ENCODE peak calls at places on chromosomes 12 and 14, in nine cellular contexts. One of them, this sample, is unnamed.

GRCh38 chr14:100543471-100544455 is 43.5 kb downstream of the BEGAIN start:
- DNase-seq in foreskin fibroblast: no peak
- DNase-seq in H9: no peak
- DNase-seq in lower leg skin: no peak
- DNase-seq in HFF-Myc: no peak
- DNase-seq in hepatocyte: no peak
- DNase-seq in lung: no peak
- DNase-seq in GM10248: no peak
- DNase-seq in K562: no peak
- DNase-seq in this sample: no peak

GRCh38 chr12:85626031-85626781 is 210.0 kb downstream of the RASSF9 start:
- DNase-seq in lung: no peak
- DNase-seq in H9: no peak
- DNase-seq in hepatocyte: no peak
- DNase-seq in GM10248: no peak
- DNase-seq in lower leg skin: no peak
- DNase-seq in K562: no peak
- DNase-seq in foreskin fibroblast: peak
- DNase-seq in HFF-Myc: peak
- DNase-seq in this sample: no peak

GRCh38 chr14:101040538-101041442 is 137.3 kb upstream of the RTL1 start:
- DNase-seq in lung: no peak
- DNase-seq in hepatocyte: peak
- DNase-seq in foreskin fibroblast: no peak
- DNase-seq in K562: no peak
- DNase-seq in GM10248: no peak
- DNase-seq in HFF-Myc: no peak
- DNase-seq in H9: no peak
- DNase-seq in lower leg skin: no peak
- DNase-seq in this sample: no peak

GRCh38 chr12:49920241-49920914 is 16.7 kb upstream of the FAIM2 start:
- DNase-seq in GM10248: no peak
- DNase-seq in H9: peak
- DNase-seq in K562: no peak
- DNase-seq in foreskin fibroblast: peak
- DNase-seq in HFF-Myc: no peak
- DNase-seq in lung: no peak
- DNase-seq in hepatocyte: no peak
- DNase-seq in lower leg skin: no peak
- DNase-seq in this sample: no peak

GRCh38 chr14:50173891-50174290 is 57.5 kb downstream of the SOS2 start:
- DNase-seq in GM10248: no peak
- DNase-seq in hepatocyte: no peak
- DNase-seq in H9: no peak
- DNase-seq in lower leg skin: no peak
- DNase-seq in K562: no peak
- DNase-seq in HFF-Myc: no peak
- DNase-seq in lung: no peak
- DNase-seq in foreskin fibroblast: peak
- DNase-seq in this sample: no peak

GRCh38 chr12:11771895-11772502 is 122.5 kb downstream of the ETV6 start:
- DNase-seq in lung: no peak
- DNase-seq in lower leg skin: no peak
- DNase-seq in hepatocyte: no peak
- DNase-seq in GM10248: no peak
- DNase-seq in K562: no peak
- DNase-seq in H9: no peak
- DNase-seq in foreskin fibroblast: no peak
- DNase-seq in HFF-Myc: no peak
- DNase-seq in this sample: no peak

GRCh38 chr12:53051058-53051880 is 1.4 kb downstream of the TNS2 start:
- DNase-seq in lung: peak
- DNase-seq in foreskin fibroblast: peak
- DNase-seq in K562: no peak
- DNase-seq in H9: no peak
- DNase-seq in GM10248: no peak
- DNase-seq in hepatocyte: peak
- DNase-seq in HFF-Myc: no peak
- DNase-seq in lower leg skin: peak
- DNase-seq in this sample: no peak

GRCh38 chr12:32455607-32456063 is 56.3 kb downstream of the FGD4 start:
- DNase-seq in GM10248: peak
- DNase-seq in lower leg skin: peak
- DNase-seq in lung: no peak
- DNase-seq in K562: peak
- DNase-seq in HFF-Myc: peak
- DNase-seq in H9: no peak
- DNase-seq in hepatocyte: peak
- DNase-seq in foreskin fibroblast: peak
- DNase-seq in this sample: peak

GRCh38 chr12:59595097-59595496 is 732 bp upstream of the SLC16A7 start:
- DNase-seq in foreskin fibroblast: no peak
- DNase-seq in K562: no peak
- DNase-seq in lung: no peak
- DNase-seq in GM10248: no peak
- DNase-seq in hepatocyte: no peak
- DNase-seq in H9: no peak
- DNase-seq in HFF-Myc: no peak
- DNase-seq in lower leg skin: no peak
- DNase-seq in this sample: no peak

GRCh38 chr12:59596232-59597143 is 659 bp downstream of the SLC16A7 start:
- DNase-seq in hepatocyte: peak
- DNase-seq in GM10248: peak
- DNase-seq in lower leg skin: peak
- DNase-seq in H9: peak
- DNase-seq in K562: no peak
- DNase-seq in HFF-Myc: peak
- DNase-seq in foreskin fibroblast: peak
- DNase-seq in lung: peak
- DNase-seq in this sample: peak

GRCh38 chr12:59600174-59600573 is 4.3 kb downstream of the SLC16A7 start:
- DNase-seq in GM10248: no peak
- DNase-seq in K562: no peak
- DNase-seq in HFF-Myc: no peak
- DNase-seq in foreskin fibroblast: peak
- DNase-seq in hepatocyte: no peak
- DNase-seq in H9: no peak
- DNase-seq in lung: no peak
- DNase-seq in lower leg skin: no peak
- DNase-seq in this sample: no peak

DNA sequence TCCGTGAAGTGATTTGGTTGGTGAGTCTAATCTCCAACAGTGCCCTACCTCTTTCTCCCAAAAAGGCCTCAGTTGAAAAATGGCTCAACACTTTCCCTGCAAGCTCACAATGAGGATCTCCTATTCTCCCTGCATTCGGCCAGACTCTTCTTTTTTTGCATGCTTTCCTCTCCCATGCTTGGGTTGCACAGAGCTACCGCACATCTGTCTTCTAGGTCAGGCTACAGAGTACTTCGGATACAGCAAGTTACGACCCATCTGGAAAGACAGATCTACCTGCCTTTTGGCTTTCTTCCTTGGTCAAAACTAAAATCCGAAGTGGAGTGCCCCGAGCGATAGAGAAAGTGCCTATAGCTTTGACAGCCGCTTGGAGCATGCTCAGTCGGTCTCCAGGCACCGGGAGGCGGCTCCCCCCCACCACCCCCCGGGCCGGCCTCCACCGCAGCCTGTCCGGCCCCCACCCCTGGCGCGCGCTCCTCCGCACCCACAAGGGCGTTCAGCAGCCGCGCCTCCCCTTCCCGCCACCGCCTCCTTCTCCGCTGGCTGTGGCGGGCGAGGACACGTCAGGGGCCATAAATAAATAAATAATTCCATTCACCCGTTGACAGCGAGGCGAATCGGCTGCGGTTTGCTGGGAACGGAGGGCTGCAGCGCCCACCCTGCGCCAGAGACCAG is at the start of gene SLC16A7:
- DNase-seq in lower leg skin: peak
- DNase-seq in HFF-Myc: peak
- DNase-seq in hepatocyte: peak
- DNase-seq in K562: no peak
- DNase-seq in foreskin fibroblast: peak
- DNase-seq in lung: peak
- DNase-seq in GM10248: peak
- DNase-seq in H9: peak
- DNase-seq in this sample: peak
- TF ChIP-seq CTCF in lower leg skin: no peak
- TF ChIP-seq CTCF in HFF-Myc: no peak
- TF ChIP-seq CTCF in hepatocyte: no peak
- TF ChIP-seq CTCF in K562: no peak
- TF ChIP-seq CTCF in foreskin fibroblast: no peak
- TF ChIP-seq CTCF in lung: no peak
- TF ChIP-seq CTCF in GM10248: no peak
- TF ChIP-seq CTCF in H9: no peak
- TF ChIP-seq CTCF in this sample: no peak

GRCh38 chr12:6556857-6557256 is 1.0 kb upstream of the IFFO1 start:
- DNase-seq in hepatocyte: no peak
- DNase-seq in lower leg skin: no peak
- DNase-seq in HFF-Myc: no peak
- DNase-seq in GM10248: no peak
- DNase-seq in foreskin fibroblast: no peak
- DNase-seq in K562: no peak
- DNase-seq in lung: no peak
- DNase-seq in H9: no peak
- DNase-seq in this sample: no peak

GRCh38 chr12:6554990-6555691 is 701 bp downstream of the IFFO1 start:
- DNase-seq in lung: no peak
- DNase-seq in lower leg skin: no peak
- DNase-seq in foreskin fibroblast: no peak
- DNase-seq in hepatocyte: no peak
- DNase-seq in K562: no peak
- DNase-seq in H9: no peak
- DNase-seq in GM10248: peak
- DNase-seq in HFF-Myc: no peak
- DNase-seq in this sample: peak

GRCh38 chr12:6553051-6553868 is 2.6 kb downstream of the IFFO1 start:
- DNase-seq in GM10248: no peak
- DNase-seq in lung: no peak
- DNase-seq in K562: no peak
- DNase-seq in lower leg skin: no peak
- DNase-seq in HFF-Myc: no peak
- DNase-seq in foreskin fibroblast: peak
- DNase-seq in hepatocyte: no peak
- DNase-seq in H9: no peak
- DNase-seq in this sample: no peak

GRCh38 chr12:6552140-6552551 is 3.7 kb downstream of the IFFO1 start:
- DNase-seq in K562: no peak
- DNase-seq in GM10248: no peak
- DNase-seq in lower leg skin: no peak
- DNase-seq in lung: no peak
- DNase-seq in foreskin fibroblast: peak
- DNase-seq in H9: peak
- DNase-seq in HFF-Myc: no peak
- DNase-seq in hepatocyte: no peak
- DNase-seq in this sample: no peak

GRCh38 chr12:6554168-6554989 is 1.5 kb downstream of the IFFO1 start:
- DNase-seq in foreskin fibroblast: peak
- DNase-seq in hepatocyte: peak
- DNase-seq in HFF-Myc: no peak
- DNase-seq in lung: peak
- DNase-seq in lower leg skin: no peak
- DNase-seq in GM10248: peak
- DNase-seq in H9: peak
- DNase-seq in K562: peak
- DNase-seq in this sample: peak
- TF ChIP-seq CTCF in foreskin fibroblast: peak
- TF ChIP-seq CTCF in hepatocyte: peak
- TF ChIP-seq CTCF in HFF-Myc: peak
- TF ChIP-seq CTCF in lung: no peak
- TF ChIP-seq CTCF in lower leg skin: no peak
- TF ChIP-seq CTCF in GM10248: peak
- TF ChIP-seq CTCF in H9: peak
- TF ChIP-seq CTCF in K562: peak
- TF ChIP-seq CTCF in this sample: peak

GRCh38 chr14:60512952-60513554 is 4.1 kb downstream of the SIX6 start:
- DNase-seq in HFF-Myc: no peak
- DNase-seq in lung: no peak
- DNase-seq in H9: peak
- DNase-seq in hepatocyte: no peak
- DNase-seq in lower leg skin: no peak
- DNase-seq in foreskin fibroblast: no peak
- DNase-seq in GM10248: no peak
- DNase-seq in K562: no peak
- DNase-seq in this sample: no peak

GRCh38 chr14:60510976-60511599 is 2.1 kb downstream of the SIX6 start:
- DNase-seq in HFF-Myc: no peak
- DNase-seq in GM10248: no peak
- DNase-seq in hepatocyte: no peak
- DNase-seq in H9: peak
- DNase-seq in foreskin fibroblast: no peak
- DNase-seq in K562: no peak
- DNase-seq in lung: no peak
- DNase-seq in lower leg skin: no peak
- DNase-seq in this sample: no peak

GRCh38 chr14:60515244-60515695 is 6.3 kb downstream of the SIX6 start:
- DNase-seq in K562: no peak
- DNase-seq in hepatocyte: peak
- DNase-seq in H9: no peak
- DNase-seq in lower leg skin: no peak
- DNase-seq in lung: no peak
- DNase-seq in HFF-Myc: no peak
- DNase-seq in GM10248: no peak
- DNase-seq in foreskin fibroblast: no peak
- DNase-seq in this sample: peak

GRCh38 chr14:60515696-60516284 is 6.8 kb downstream of the SIX6 start:
- DNase-seq in GM10248: peak
- DNase-seq in foreskin fibroblast: no peak
- DNase-seq in lung: no peak
- DNase-seq in lower leg skin: no peak
- DNase-seq in HFF-Myc: no peak
- DNase-seq in hepatocyte: no peak
- DNase-seq in K562: no peak
- DNase-seq in H9: peak
- DNase-seq in this sample: no peak

DNA sequence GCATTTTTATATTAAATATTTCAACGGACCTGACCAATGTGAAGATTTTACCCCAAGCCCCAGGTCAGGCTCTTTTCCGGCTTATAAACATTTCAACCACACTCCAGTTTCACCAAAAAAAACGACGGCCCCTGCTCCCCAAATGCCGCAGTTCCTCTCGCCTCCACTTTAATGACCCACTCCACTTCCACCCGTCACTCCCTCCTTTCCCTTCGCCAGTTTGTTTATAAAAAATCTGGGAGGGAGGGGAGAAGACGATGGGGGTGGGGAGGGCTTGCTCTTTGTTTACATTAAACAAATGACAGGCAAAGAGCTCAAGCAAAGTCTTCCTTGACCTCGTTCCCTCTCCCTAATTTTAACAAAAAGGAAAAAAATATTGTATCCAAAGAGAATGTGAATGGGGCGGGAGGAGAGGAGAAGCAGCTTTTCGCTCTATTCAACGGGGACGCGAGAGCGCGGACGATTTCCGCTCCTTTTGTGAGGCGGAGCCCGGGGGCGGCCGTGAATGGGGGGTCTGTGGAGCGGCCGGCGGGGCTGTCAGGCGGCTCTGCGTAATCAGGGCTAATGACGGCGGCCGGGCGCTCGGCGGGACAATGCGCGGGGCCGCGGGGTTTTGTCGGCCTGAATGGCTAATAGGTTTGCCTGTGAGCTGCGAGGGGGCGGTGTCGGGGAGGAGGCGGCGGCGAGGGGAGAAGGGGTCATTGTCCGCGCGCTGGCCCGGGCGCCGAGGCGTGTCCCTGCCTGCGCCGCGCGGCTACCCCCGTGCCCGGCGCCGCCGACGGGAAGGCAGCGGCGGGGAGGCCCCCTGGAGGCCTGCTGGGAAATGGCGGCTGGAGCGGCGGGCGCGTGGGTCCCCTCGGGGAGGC is 5.7 kb downstream of the SIX6 start:
- DNase-seq in hepatocyte: peak
- DNase-seq in lung: no peak
- DNase-seq in K562: peak
- DNase-seq in HFF-Myc: no peak
- DNase-seq in H9: peak
- DNase-seq in foreskin fibroblast: no peak
- DNase-seq in lower leg skin: no peak
- DNase-seq in GM10248: peak
- DNase-seq in this sample: peak
- TF ChIP-seq CTCF in hepatocyte: peak
- TF ChIP-seq CTCF in lung: no peak
- TF ChIP-seq CTCF in K562: peak
- TF ChIP-seq CTCF in HFF-Myc: peak
- TF ChIP-seq CTCF in H9: peak
- TF ChIP-seq CTCF in foreskin fibroblast: no peak
- TF ChIP-seq CTCF in lower leg skin: no peak
- TF ChIP-seq CTCF in GM10248: peak
- TF ChIP-seq CTCF in this sample: peak

GRCh38 chr12:91993287-91994028 is 152.2 kb downstream of the BTG1 start:
- DNase-seq in foreskin fibroblast: no peak
- DNase-seq in GM10248: no peak
- DNase-seq in hepatocyte: no peak
- DNase-seq in K562: no peak
- DNase-seq in H9: no peak
- DNase-seq in lower leg skin: no peak
- DNase-seq in HFF-Myc: no peak
- DNase-seq in lung: no peak
- DNase-seq in this sample: no peak

GRCh38 chr12:91994208-91994797 is 151.3 kb downstream of the BTG1 start:
- DNase-seq in K562: no peak
- DNase-seq in hepatocyte: no peak
- DNase-seq in lung: no peak
- DNase-seq in H9: no peak
- DNase-seq in lower leg skin: no peak
- DNase-seq in HFF-Myc: no peak
- DNase-seq in foreskin fibroblast: no peak
- DNase-seq in GM10248: no peak
- DNase-seq in this sample: no peak

GRCh38 chr12:91989143-91989542 is 156.5 kb downstream of the BTG1 start:
- DNase-seq in H9: no peak
- DNase-seq in foreskin fibroblast: no peak
- DNase-seq in lower leg skin: no peak
- DNase-seq in GM10248: no peak
- DNase-seq in hepatocyte: no peak
- DNase-seq in HFF-Myc: no peak
- DNase-seq in lung: no peak
- DNase-seq in K562: no peak
- DNase-seq in this sample: no peak

GRCh38 chr12:91990525-91990924 is 155.1 kb downstream of the BTG1 start:
- DNase-seq in K562: no peak
- DNase-seq in HFF-Myc: no peak
- DNase-seq in lung: no peak
- DNase-seq in H9: no peak
- DNase-seq in lower leg skin: no peak
- DNase-seq in foreskin fibroblast: peak
- DNase-seq in hepatocyte: no peak
- DNase-seq in GM10248: no peak
- DNase-seq in this sample: no peak

DNA sequence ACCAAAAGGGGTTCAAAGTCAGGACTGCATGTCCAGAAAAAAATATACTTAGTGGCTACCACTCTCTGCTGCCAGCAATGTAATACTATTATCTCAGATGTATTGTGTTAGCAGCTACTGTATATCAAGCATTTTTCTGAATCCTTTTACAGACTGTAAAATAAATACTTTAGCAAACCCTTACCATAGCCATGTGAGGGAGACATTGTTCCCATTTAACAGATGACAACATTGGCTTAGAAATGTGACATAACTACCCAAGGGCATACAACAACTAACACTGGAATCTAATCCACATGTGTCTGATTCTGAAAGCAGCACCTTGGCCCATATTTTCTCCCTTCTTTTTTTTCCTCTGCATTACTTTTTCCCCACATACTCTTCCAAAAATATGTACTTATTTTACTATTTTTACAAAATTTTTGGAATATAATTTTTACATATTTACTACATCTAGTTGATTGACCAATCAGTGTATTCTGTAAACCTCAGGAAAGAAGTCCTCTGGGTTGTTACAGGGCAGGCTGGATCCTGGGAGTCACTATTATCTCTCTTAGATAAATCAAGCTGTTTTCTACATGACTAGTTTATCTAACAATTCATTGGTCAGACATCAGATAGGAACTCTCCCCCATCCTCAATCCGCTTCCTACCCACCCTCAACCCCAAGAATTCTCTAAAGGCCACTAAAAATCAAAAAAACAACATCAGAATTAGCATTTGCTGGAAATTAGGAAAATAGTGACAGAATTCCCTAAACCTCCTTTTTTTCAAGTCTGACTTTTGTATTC is 154.1 kb downstream of the BTG1 start:
- DNase-seq in GM10248: peak
- DNase-seq in foreskin fibroblast: no peak
- DNase-seq in lower leg skin: no peak
- DNase-seq in hepatocyte: no peak
- DNase-seq in H9: no peak
- DNase-seq in lung: no peak
- DNase-seq in K562: no peak
- DNase-seq in HFF-Myc: no peak
- DNase-seq in this sample: no peak
- TF ChIP-seq CTCF in GM10248: peak
- TF ChIP-seq CTCF in foreskin fibroblast: no peak
- TF ChIP-seq CTCF in lower leg skin: no peak
- TF ChIP-seq CTCF in hepatocyte: no peak
- TF ChIP-seq CTCF in H9: no peak
- TF ChIP-seq CTCF in lung: peak
- TF ChIP-seq CTCF in K562: no peak
- TF ChIP-seq CTCF in HFF-Myc: no peak
- TF ChIP-seq CTCF in this sample: peak

This sample was measured in activated CD8-positive, alpha-beta T cell treated with anti-CD3 and anti-CD28 coated beads for 36 hours.